ENCODE peak calls at places on chromosome 5, in six cellular contexts. E is H9, B is mesendoderm, L is neuronal stem cell, O is mesenchymal stem cell, I is H1. Z is an unnamed sample.

GRCh38 chr5:90533794-90534193 is 4.4 kb upstream of the LYSMD3 start:
- DNase-seq in E (no peak), B (no peak), L (no peak), O (no peak), I (no peak), Z (no peak)

GRCh38 chr5:18745988-18746615 is 1111.8 kb downstream of the TAF11L14 start:
- DNase-seq in E (no peak), B (no peak), L (no peak), O (peak; percentile 40), I (no peak), Z (no peak)

GRCh38 chr5:72282878-72283277 is 37.2 kb downstream of the MRPS27 start:
- DNase-seq in E (no peak), B (no peak), L (no peak), O (peak; percentile 60), I (no peak), Z (peak; percentile 76)

GRCh38 chr5:127739807-127740384 is 36.7 kb downstream of the CCDC192 start:
- DNase-seq in E (no peak), B (peak; percentile 23), L (no peak), O (no peak), I (no peak), Z (no peak)

GRCh38 chr5:150122158-150122510 is 33.5 kb downstream of the PDGFRB start:
- DNase-seq in E (peak; percentile 62), B (no peak), L (no peak), O (no peak), I (no peak), Z (no peak)

GRCh38 chr5:57478826-57479225 is 3.8 kb downstream of the ACTBL2 start:
- DNase-seq in E (no peak), B (no peak), L (no peak), O (no peak), I (no peak), Z (no peak)

GRCh38 chr5:147534172-147534951 is 24.5 kb upstream of the DPYSL3 start:
- DNase-seq in E (no peak), B (no peak), L (no peak), O (peak; percentile 42), I (no peak), Z (peak; percentile 77)

GRCh38 chr5:124741711-124742496 is 4.5 kb downstream of the ZNF608 start:
- DNase-seq in E (no peak), B (peak; percentile 92), L (peak; percentile 84), O (peak; percentile 93), I (no peak), Z (peak; percentile 83)

GRCh38 chr5:132086277-132086794 is 12.7 kb downstream of the CSF2 start:
- DNase-seq in E (no peak), B (peak; percentile 13), L (no peak), O (peak; percentile 88), I (no peak), Z (peak; percentile 98)

GRCh38 chr5:91277093-91277626 is 106.0 kb downstream of the ARRDC3 start:
- DNase-seq in E (no peak), B (no peak), L (no peak), O (no peak), I (no peak), Z (no peak)

GRCh38 chr5:177040814-177041410 is 18.4 kb downstream of the ZNF346 start:
- DNase-seq in E (no peak), B (no peak), L (no peak), O (no peak), I (no peak), Z (peak; percentile 45)

GRCh38 chr5:43730832-43731342 is 127.9 kb downstream of the NNT start:
- DNase-seq in E (no peak), B (peak; percentile 10), L (no peak), O (no peak), I (no peak), Z (no peak)

GRCh38 chr5:72138943-72139467 is 31.7 kb downstream of the MAP1B start:
- DNase-seq in E (no peak), B (no peak), L (no peak), O (peak; percentile 83), I (no peak), Z (peak; percentile 97)

GRCh38 chr5:153598099-153598498 is 107.6 kb downstream of the GRIA1 start:
- DNase-seq in E (no peak), B (no peak), L (no peak), O (no peak), I (no peak), Z (no peak)

GRCh38 chr5:120614512-120614911 is 150.4 kb downstream of the PRR16 start:
- DNase-seq in E (no peak), B (no peak), L (no peak), O (peak; percentile 67), I (no peak), Z (peak; percentile 70)

GRCh38 chr5:77971965-77972544 is 195.9 kb upstream of the TBCA start:
- DNase-seq in E (no peak), B (peak; percentile 23), L (no peak), O (no peak), I (no peak), Z (no peak)

GRCh38 chr5:169637085-169637855 is at the start of gene DOCK2:
- DNase-seq in E (peak; percentile 50), B (peak; percentile 15), L (no peak), O (no peak), I (no peak), Z (no peak)

GRCh38 chr5:177362871-177363507 is 5.3 kb downstream of the RGS14 start:
- DNase-seq in E (peak; percentile 83), B (peak; percentile 67), L (peak; percentile 55), O (peak; percentile 49), I (no peak), Z (no peak)

GRCh38 chr5:148398698-148399121 is 15.0 kb downstream of the FBXO38 start:
- DNase-seq in E (no peak), B (peak; percentile 82), L (no peak), O (no peak), I (no peak), Z (no peak)

GRCh38 chr5:23684103-23684502 is 176.7 kb downstream of the PRDM9 start:
- DNase-seq in E (no peak), B (no peak), L (no peak), O (no peak), I (no peak), Z (no peak)

GRCh38 chr5:72531496-72532190 is 24.4 kb upstream of the ZNF366 start:
- DNase-seq in E (no peak), B (no peak), L (no peak), O (peak; percentile 29), I (no peak), Z (no peak)

GRCh38 chr5:143102414-143102813 is 301.1 kb downstream of the NR3C1 start:
- DNase-seq in E (no peak), B (no peak), L (no peak), O (no peak), I (no peak), Z (no peak)

GRCh38 chr5:150613991-150614650 is 26.3 kb upstream of the SYNPO start:
- DNase-seq in E (no peak), B (no peak), L (no peak), O (no peak), I (no peak), Z (no peak)

GRCh38 chr5:174305241-174305681 is 259.8 kb downstream of the NSG2 start:
- DNase-seq in E (peak; percentile 15), B (no peak), L (no peak), O (no peak), I (no peak), Z (no peak)
- H2BK15ac ChIP-seq in E (no peak overlapping the region), B (no peak overlapping the region), L (peak overlapping the region; percentile 7), O (no peak overlapping the region), I (no peak overlapping the region), Z (no peak overlapping the region)

GRCh38 chr5:146345578-146346366 is 7.1 kb downstream of the POU4F3 start:
- DNase-seq in E (peak; percentile 72), B (peak; percentile 49), L (no peak), O (no peak), I (no peak), Z (no peak)
- H2BK15ac ChIP-seq in E (no peak overlapping the region), B (no peak overlapping the region), L (no peak overlapping the region), O (no peak overlapping the region), I (peak overlapping the region; percentile 16), Z (no peak overlapping the region)

DNA sequence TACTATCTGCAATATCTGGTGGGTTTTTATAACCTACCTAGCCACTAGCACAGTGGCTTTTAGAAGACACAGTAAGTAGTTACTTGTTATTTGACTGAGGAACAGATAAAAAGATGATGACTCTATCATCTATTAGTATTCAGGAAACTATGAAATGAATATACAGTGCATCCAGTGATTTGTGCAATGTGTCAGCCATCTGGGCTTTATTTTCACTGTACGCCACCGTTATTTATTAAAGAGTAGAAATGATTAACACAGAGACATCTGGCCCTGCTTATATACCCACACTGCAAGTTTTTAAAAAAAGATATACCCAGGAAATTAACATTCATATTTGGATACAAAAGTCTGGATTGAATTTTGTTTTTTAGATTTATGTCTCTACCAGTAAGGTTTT is 408.4 kb downstream of the PDE4D start:
- DNase-seq in E (no peak), B (no peak), L (no peak), O (peak; percentile 9), I (no peak), Z (no peak)
- H2BK15ac ChIP-seq in E (no peak overlapping the region), B (no peak overlapping the region), L (no peak overlapping the region), O (no peak overlapping the region), I (no peak overlapping the region), Z (no peak overlapping the region)

GRCh38 chr5:180532268-180532667 is 38.1 kb downstream of the CNOT6 start:
- DNase-seq in E (no peak), B (no peak), L (no peak), O (no peak), I (no peak), Z (no peak)
- H2BK15ac ChIP-seq in E (no peak overlapping the region), B (no peak overlapping the region), L (no peak overlapping the region), O (no peak overlapping the region), I (no peak overlapping the region), Z (no peak overlapping the region)

GRCh38 chr5:172827843-172828242 is 6.2 kb upstream of the ERGIC1 start:
- DNase-seq in E (peak; percentile 56), B (peak; percentile 56), L (no peak), O (no peak), I (no peak), Z (no peak)

GRCh38 chr5:172830876-172831662 is 3.0 kb upstream of the ERGIC1 start:
- DNase-seq in E (no peak), B (no peak), L (no peak), O (peak; percentile 74), I (no peak), Z (peak; percentile 99)

GRCh38 chr5:172825610-172826204 is 8.3 kb upstream of the ERGIC1 start:
- DNase-seq in E (no peak), B (no peak), L (no peak), O (no peak), I (no peak), Z (no peak)

GRCh38 chr5:172830275-172830799 is 3.7 kb upstream of the ERGIC1 start:
- DNase-seq in E (no peak), B (no peak), L (no peak), O (no peak), I (no peak), Z (no peak)

GRCh38 chr5:172828911-172829431 is 5.1 kb upstream of the ERGIC1 start:
- DNase-seq in E (no peak), B (peak; percentile 79), L (no peak), O (no peak), I (no peak), Z (peak; percentile 54)
- H2BK15ac ChIP-seq in E (no peak overlapping the region), B (no peak overlapping the region), L (no peak overlapping the region), O (no peak overlapping the region), I (no peak overlapping the region), Z (no peak overlapping the region)

DNA sequence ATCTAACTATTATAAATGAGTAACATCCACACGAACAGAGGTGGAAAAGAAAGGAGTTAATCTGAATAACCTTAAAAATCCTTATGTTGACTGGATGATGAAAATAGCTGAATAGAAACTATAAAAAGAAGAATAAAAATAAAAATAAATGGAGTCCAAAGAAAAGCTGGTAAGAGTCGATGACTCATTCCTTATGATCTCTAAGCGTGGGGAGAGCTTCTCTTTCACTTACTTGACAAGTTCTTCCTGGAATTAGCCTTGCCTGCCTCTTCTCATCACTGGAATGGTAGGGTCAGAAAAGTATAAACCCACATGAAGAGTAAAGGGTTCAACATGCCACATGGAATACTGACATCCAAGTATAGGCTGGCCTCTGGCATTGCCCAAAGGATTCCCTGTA is 477.0 kb upstream of the RGMB start:
- DNase-seq in E (no peak), B (peak; percentile 18), L (no peak), O (peak; percentile 64), I (no peak), Z (peak; percentile 79)
- H2BK15ac ChIP-seq in E (no peak overlapping the region), B (no peak overlapping the region), L (no peak overlapping the region), O (no peak overlapping the region), I (no peak overlapping the region), Z (peak overlapping the region; percentile 87)

Z was measured in IMR-90.